ENCODE peak calls at places on chromosomes 12 and 14, in four cellular contexts. Y is neuronal stem cell, M is IMR-90, P is H1. Q is an unnamed sample.

GRCh38 chr12:109710279-109710746 is 3.3 kb upstream of the FAM222A start:
- DNase-seq in M (no peak), P (no peak), Y (no peak), Q (no peak)

GRCh38 chr14:56816575-56817391 is 6.5 kb upstream of the OTX2 start:
- DNase-seq in Y (no peak), P (no peak), M (no peak), Q (peak; percentile 64)

GRCh38 chr12:130041983-130042812 is 120.1 kb upstream of the FZD10 start:
- DNase-seq in M (no peak), Y (peak; percentile 57), P (no peak), Q (peak; percentile 88)

GRCh38 chr12:64099430-64099829 is 122.7 kb downstream of the KICS2 start:
- DNase-seq in Y (no peak), M (peak; percentile 96), P (no peak), Q (no peak)

GRCh38 chr12:31218203-31219025 is 107.5 kb downstream of the SINHCAF start:
- DNase-seq in M (no peak), P (no peak), Y (no peak), Q (peak; percentile 76)

GRCh38 chr12:100741084-100741711 is 53.4 kb upstream of the ANO4 start:
- DNase-seq in M (peak; percentile 37), Y (no peak), P (no peak), Q (no peak)

GRCh38 chr14:68976160-68977067 is 2.7 kb downstream of the ACTN1 start:
- DNase-seq in M (peak; percentile 48), Y (no peak), P (no peak), Q (no peak)

GRCh38 chr12:29591140-29592020 is 93.9 kb upstream of the OVCH1 start:
- DNase-seq in P (no peak), M (peak; percentile 24), Y (peak; percentile 12), Q (peak; percentile 78)

GRCh38 chr12:30013051-30013450 is 229.3 kb upstream of the TMTC1 start:
- DNase-seq in Y (no peak), P (peak; percentile 7), M (no peak), Q (peak; percentile 72)

DNA sequence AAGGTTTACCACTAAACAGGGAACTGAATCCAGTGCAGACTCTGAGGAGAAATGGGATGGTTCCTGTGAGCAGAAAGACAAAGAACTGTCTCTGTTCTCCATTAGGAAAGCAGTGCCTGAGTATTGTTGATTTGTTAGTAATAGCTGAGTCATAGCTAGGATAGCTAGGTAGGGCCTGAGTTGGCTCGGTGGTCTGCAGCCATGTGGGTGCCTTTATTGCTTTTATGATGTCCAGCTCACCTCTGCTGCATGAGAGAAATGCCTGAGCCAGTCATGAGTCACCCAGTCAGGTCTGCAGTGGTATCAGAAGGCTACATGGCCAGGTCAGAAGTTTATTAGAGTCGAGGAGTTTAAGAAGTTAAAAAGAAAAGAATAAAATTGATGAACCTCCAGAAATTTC is 24.2 kb downstream of the TRHDE start:
- DNase-seq in P (no peak), M (peak; percentile 91), Y (no peak), Q (no peak)
- H2BK15ac ChIP-seq in P (no peak overlapping the region), M (peak overlapping the region; percentile 37), Y (no peak overlapping the region), Q (no peak overlapping the region)

DNA sequence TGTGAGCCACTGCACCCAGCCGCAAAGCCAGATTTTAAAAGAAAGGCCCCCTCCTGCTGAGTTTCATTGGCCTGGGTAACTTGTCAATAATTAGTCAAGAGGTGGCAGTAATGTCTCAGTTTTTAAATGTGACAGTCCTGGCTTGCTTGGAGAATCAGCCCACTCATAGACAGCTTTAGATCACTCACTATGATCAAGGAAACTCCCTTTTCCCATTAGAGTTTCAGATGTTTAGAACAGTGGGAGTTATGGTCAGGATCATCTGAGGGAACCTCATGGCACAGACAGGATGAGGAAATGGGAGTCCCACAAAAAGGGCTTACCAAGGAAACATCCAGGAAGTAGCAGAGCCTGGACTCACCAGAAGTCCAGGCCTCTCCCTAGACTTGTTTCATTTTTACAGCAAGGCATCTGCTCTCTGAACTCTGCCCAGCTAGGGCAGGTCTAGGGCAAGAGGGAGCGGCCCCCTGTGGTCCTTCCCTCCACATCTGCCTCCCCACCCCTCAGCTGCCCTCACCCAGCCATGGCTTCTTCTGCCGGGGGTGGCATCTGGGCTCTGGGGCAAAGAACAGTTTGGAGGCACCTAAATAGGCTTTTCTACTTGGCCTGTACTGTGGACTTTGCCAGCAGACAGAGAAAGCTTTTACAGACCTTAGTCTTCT is 11.2 kb downstream of the BCL2L14 start:
- DNase-seq in Y (peak; percentile 20), P (no peak), M (peak; percentile 55), Q (peak; percentile 45)
- H2BK120ac ChIP-seq in Y (no peak overlapping the region), P (no peak overlapping the region), M (peak overlapping the region; percentile 70), Q (no peak overlapping the region)

GRCh38 chr14:51328942-51329350 is 88.9 kb downstream of the TMX1 start:
- DNase-seq in M (peak; percentile 69), Y (no peak), P (no peak), Q (no peak)

GRCh38 chr14:51323492-51323891 is 83.4 kb downstream of the TMX1 start:
- DNase-seq in M (no peak), P (no peak), Y (no peak), Q (no peak)

GRCh38 chr14:51328089-51328941 is 88.3 kb downstream of the TMX1 start:
- DNase-seq in M (peak; percentile 82), Y (no peak), P (no peak), Q (no peak)

GRCh38 chr14:51331651-51332367 is 91.8 kb downstream of the TMX1 start:
- DNase-seq in M (no peak), P (no peak), Y (no peak), Q (no peak)

GRCh38 chr14:51327376-51327775 is 87.3 kb downstream of the TMX1 start:
- DNase-seq in P (no peak), Y (no peak), M (peak; percentile 52), Q (no peak)
- H2BK15ac ChIP-seq in P (no peak overlapping the region), Y (no peak overlapping the region), M (peak overlapping the region; percentile 9), Q (no peak overlapping the region)

GRCh38 chr12:24138041-24138440 is 188.6 kb upstream of the SOX5 start:
- DNase-seq in M (no peak), P (no peak), Y (no peak), Q (no peak)

GRCh38 chr12:24127919-24128721 is 178.7 kb upstream of the SOX5 start:
- DNase-seq in P (no peak), M (no peak), Y (no peak), Q (no peak)

GRCh38 chr12:24135158-24135850 is 185.8 kb upstream of the SOX5 start:
- DNase-seq in Y (no peak), M (peak; percentile 43), P (no peak), Q (no peak)

GRCh38 chr12:24134092-24134491 is 184.6 kb upstream of the SOX5 start:
- DNase-seq in P (no peak), M (peak; percentile 10), Y (no peak), Q (no peak)

GRCh38 chr12:24133385-24133784 is 183.9 kb upstream of the SOX5 start:
- DNase-seq in P (peak; percentile 63), Y (peak; percentile 48), M (no peak), Q (peak; percentile 80)
- H2BK120ac ChIP-seq in P (no peak overlapping the region), Y (no peak overlapping the region), M (peak overlapping the region; percentile 76), Q (no peak overlapping the region)

DNA sequence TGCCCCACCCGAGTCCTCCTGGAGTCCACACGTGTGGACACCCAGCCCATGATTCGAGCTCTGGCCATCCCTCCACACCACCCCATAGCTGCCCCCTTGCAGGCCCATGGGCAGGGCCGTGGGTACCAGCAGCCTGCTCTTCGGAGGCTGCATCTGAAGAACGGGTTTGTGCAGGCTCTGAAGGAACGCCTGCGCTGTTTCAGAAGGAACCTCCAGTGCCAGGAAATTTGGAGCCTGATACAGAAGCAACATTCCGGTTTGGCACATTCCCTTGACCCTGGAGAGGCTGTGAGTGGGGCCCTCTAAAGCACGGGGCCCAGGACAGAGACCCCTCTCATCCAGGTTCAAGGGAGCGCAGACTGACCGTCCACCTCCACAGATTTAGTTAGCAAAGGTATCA is 57.0 kb downstream of the ZNF664 start:
- DNase-seq in Y (no peak), M (no peak), P (no peak), Q (peak; percentile 24)
- H2BK15ac ChIP-seq in Y (no peak overlapping the region), M (peak overlapping the region; percentile 5), P (no peak overlapping the region), Q (no peak overlapping the region)

DNA sequence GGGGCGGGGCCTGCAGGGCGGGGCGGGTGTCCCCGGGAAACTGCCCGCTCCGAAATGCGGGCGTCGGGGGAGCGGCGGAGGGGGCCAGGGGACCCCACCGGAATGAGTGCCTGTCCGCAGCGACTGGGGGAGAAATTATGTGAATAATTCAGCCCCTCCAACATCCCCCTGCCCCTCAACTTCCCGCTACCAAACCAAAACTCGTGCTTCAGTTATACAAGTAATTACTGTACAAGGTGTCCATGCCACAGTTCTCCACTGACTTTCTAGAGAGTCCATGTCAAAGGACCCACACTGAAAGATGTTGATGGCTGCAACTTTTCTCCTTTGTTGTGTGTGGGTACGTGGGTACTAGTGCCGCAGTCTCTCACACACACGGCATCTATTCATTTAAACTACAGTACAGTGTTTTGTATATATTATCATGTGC is 407 bp upstream of the CDK17 start:
- DNase-seq in M (peak; percentile 39), P (no peak), Y (no peak), Q (no peak)
- H2BK120ac ChIP-seq in M (peak overlapping the region; percentile 83), P (no peak overlapping the region), Y (no peak overlapping the region), Q (no peak overlapping the region)

DNA sequence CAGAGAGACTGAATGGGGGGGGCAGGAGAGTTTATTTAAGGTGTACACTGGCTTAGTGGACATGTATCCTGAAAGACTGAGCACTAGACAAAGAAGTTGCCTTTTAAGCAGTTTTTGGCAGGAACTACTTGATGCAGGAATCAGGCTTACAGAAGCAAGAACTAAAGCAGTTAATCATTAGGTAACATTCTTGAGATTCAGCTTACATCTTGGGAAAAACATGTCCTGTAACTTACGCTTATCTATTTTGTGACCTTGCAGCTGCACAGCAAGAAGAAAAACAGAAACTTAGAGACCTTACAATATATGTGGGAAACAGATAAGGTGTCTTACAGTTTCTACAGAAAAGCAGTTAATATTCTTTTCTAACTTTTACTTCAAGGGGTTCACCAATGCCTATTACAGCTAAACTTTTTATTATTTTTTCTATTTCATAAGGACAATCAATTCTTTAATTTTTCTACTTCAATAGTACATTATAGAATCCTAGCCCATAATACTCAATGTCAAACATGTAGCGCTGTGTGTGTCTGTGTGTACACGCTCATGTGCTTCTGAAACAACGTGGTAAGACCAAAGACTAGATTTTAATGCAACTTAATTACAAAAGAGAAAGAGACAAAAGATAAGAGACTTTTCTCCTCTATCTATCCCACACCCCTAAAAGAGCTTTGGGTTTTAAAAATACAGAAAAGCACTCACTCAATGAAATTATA is 276.9 kb downstream of the PRKD1 start:
- DNase-seq in M (no peak), Y (no peak), P (no peak), Q (no peak)
- H2BK15ac ChIP-seq in M (no peak overlapping the region), Y (no peak overlapping the region), P (no peak overlapping the region), Q (no peak overlapping the region)

Q was measured in H9.